ENCODE peak calls at places on chromosomes 3 and 15, in ten cellular contexts. Y is endothelial cell, U is HFF-Myc, P is cardiac muscle cell, N is GM20000, K is activated B cell treated with CpG ODN at 0.5 μM for 24 hours, H is omental fat pad, S is NB4, W is cardiac fibroblast, V is RWPE1. T is an unnamed sample.

GRCh38 chr15:62325597-62325996 is 160.5 kb upstream of the C2CD4B start:
- DNase-seq in Y (no peak), U (no peak), P (no peak), N (no peak), K (no peak), H (no peak), S (no peak), W (no peak), V (no peak), T (no peak)

GRCh38 chr3:42092006-42092405 is 849 bp downstream of the TRAK1 start:
- DNase-seq in Y (no peak), U (no peak), P (no peak), N (peak), K (no peak), H (no peak), S (no peak), W (no peak), V (no peak), T (peak)

GRCh38 chr15:63986751-63987341 is 59.4 kb downstream of the DAPK2 start:
- DNase-seq in Y (no peak), U (no peak), P (no peak), N (peak), K (no peak), H (no peak), S (peak), W (no peak), V (no peak), T (no peak)

GRCh38 chr3:183475019-183475418 is 46.6 kb upstream of the MCF2L2 start:
- DNase-seq in Y (no peak), U (no peak), P (no peak), N (no peak), K (no peak), H (no peak), S (no peak), W (peak), V (no peak), T (no peak)

GRCh38 chr3:30476373-30477082 is 129.9 kb upstream of the TGFBR2 start:
- DNase-seq in Y (no peak), U (no peak), P (no peak), N (no peak), K (no peak), H (no peak), S (no peak), W (peak), V (peak), T (no peak)

GRCh38 chr15:40354408-40355171 is 3.4 kb upstream of the DISP2 start:
- DNase-seq in Y (peak), U (no peak), P (peak), N (no peak), K (no peak), H (no peak), S (peak), W (peak), V (no peak), T (peak)

GRCh38 chr3:156908398-156908797 is 82.2 kb downstream of the LEKR1 start:
- DNase-seq in Y (no peak), U (no peak), P (no peak), N (no peak), K (no peak), H (no peak), S (no peak), W (no peak), V (no peak), T (no peak)

GRCh38 chr15:73962409-73962808 is 29.7 kb downstream of the STOML1 start:
- DNase-seq in Y (no peak), U (no peak), P (no peak), N (no peak), K (no peak), H (no peak), S (no peak), W (no peak), V (no peak), T (no peak)

GRCh38 chr3:113606539-113607218 is 74.3 kb downstream of the SIDT1 start:
- DNase-seq in Y (no peak), U (no peak), P (no peak), N (peak), K (peak), H (no peak), S (peak), W (no peak), V (no peak), T (peak)

GRCh38 chr3:148146947-148147346 is 550.8 kb upstream of the AGTR1 start:
- DNase-seq in Y (no peak), U (peak), P (no peak), N (no peak), K (no peak), H (no peak), S (no peak), W (peak), V (peak), T (no peak)

GRCh38 chr3:52220380-52221026 is 4.9 kb downstream of the TLR9 start:
- DNase-seq in Y (peak), U (no peak), P (peak), N (peak), K (peak), H (peak), S (peak), W (peak), V (peak), T (peak)

GRCh38 chr15:60814062-60814461 is 335.1 kb upstream of the ICE2 start:
- DNase-seq in Y (no peak), U (no peak), P (no peak), N (no peak), K (no peak), H (no peak), S (no peak), W (peak), V (no peak), T (no peak)

GRCh38 chr15:72919936-72920455 is 132.3 kb upstream of the NEO1 start:
- DNase-seq in Y (no peak), U (no peak), P (no peak), N (no peak), K (no peak), H (no peak), S (no peak), W (peak), V (no peak), T (no peak)

GRCh38 chr3:112653881-112654300 is 12.9 kb upstream of the CCDC80 start:
- DNase-seq in Y (no peak), U (no peak), P (no peak), N (no peak), K (no peak), H (no peak), S (no peak), W (peak), V (peak), T (no peak)

GRCh38 chr3:94063497-94064119 is 747 bp downstream of the NSUN3 start:
- DNase-seq in Y (no peak), U (no peak), P (no peak), N (no peak), K (no peak), H (no peak), S (peak), W (no peak), V (no peak), T (peak)

GRCh38 chr3:129278970-129279906 is 568 bp downstream of the HMCES start:
- DNase-seq in Y (peak), U (peak), P (peak), N (peak), K (peak), H (no peak), S (peak), W (peak), V (peak), T (peak)

GRCh38 chr3:192850501-192850981 is 67.1 kb downstream of the MB21D2 start:
- DNase-seq in Y (no peak), U (peak), P (no peak), N (peak), K (no peak), H (no peak), S (peak), W (no peak), V (peak), T (peak)

GRCh38 chr3:21962456-21962855 is 211.4 kb upstream of the ZNF385D start:
- DNase-seq in Y (no peak), U (no peak), P (no peak), N (no peak), K (no peak), H (no peak), S (no peak), W (peak), V (no peak), T (no peak)

GRCh38 chr15:80533934-80534333 is 129.8 kb downstream of the ARNT2 start:
- DNase-seq in Y (no peak), U (no peak), P (no peak), N (no peak), K (no peak), H (no peak), S (no peak), W (no peak), V (no peak), T (no peak)

GRCh38 chr3:88188436-88188835 is 38.7 kb downstream of the C3orf38 start:
- DNase-seq in Y (no peak), U (no peak), P (no peak), N (no peak), K (no peak), H (no peak), S (no peak), W (peak), V (no peak), T (no peak)

GRCh38 chr3:59480486-59480995 is 430.7 kb upstream of the CFAP20DC start:
- DNase-seq in Y (no peak), U (peak), P (no peak), N (peak), K (no peak), H (no peak), S (peak), W (peak), V (peak), T (peak)

GRCh38 chr3:177935008-177935407 is 601.2 kb upstream of the KCNMB2 start:
- DNase-seq in Y (no peak), U (no peak), P (peak), N (no peak), K (no peak), H (no peak), S (no peak), W (no peak), V (no peak), T (no peak)

GRCh38 chr15:54481819-54482218 is 503.6 kb downstream of the UNC13C start:
- DNase-seq in Y (no peak), U (no peak), P (no peak), N (no peak), K (no peak), H (no peak), S (no peak), W (no peak), V (no peak), T (no peak)

GRCh38 chr15:70291295-70291694 is 193.6 kb upstream of the TLE3 start:
- DNase-seq in Y (no peak), U (no peak), P (no peak), N (no peak), K (no peak), H (no peak), S (no peak), W (no peak), V (no peak), T (no peak)

GRCh38 chr3:172666181-172666872 is 44.5 kb downstream of the NCEH1 start:
- DNase-seq in Y (no peak), U (no peak), P (no peak), N (no peak), K (no peak), H (no peak), S (peak), W (no peak), V (no peak), T (peak)

GRCh38 chr3:85081191-85081895 is 122.6 kb downstream of the CADM2 start:
- DNase-seq in Y (no peak), U (no peak), P (peak), N (no peak), K (no peak), H (no peak), S (no peak), W (peak), V (peak), T (no peak)

GRCh38 chr3:160622263-160623045 is 54.5 kb upstream of the ARL14 start:
- DNase-seq in Y (no peak), U (no peak), P (no peak), N (no peak), K (no peak), H (no peak), S (no peak), W (no peak), V (no peak), T (no peak)

GRCh38 chr3:141303481-141304223 is 64.7 kb upstream of the ZBTB38 start:
- DNase-seq in Y (peak), U (peak), P (peak), N (peak), K (no peak), H (no peak), S (peak), W (peak), V (peak), T (peak)

GRCh38 chr15:33068531-33068990 is 126.0 kb downstream of the FMN1 start:
- DNase-seq in Y (no peak), U (peak), P (no peak), N (no peak), K (no peak), H (no peak), S (no peak), W (peak), V (peak), T (no peak)

GRCh38 chr3:32280262-32280910 is 41.9 kb downstream of the CMTM8 start:
- DNase-seq in Y (no peak), U (no peak), P (no peak), N (no peak), K (no peak), H (no peak), S (no peak), W (no peak), V (peak), T (no peak)

GRCh38 chr3:77309460-77309859 is 269.6 kb downstream of the ROBO2 start:
- DNase-seq in Y (no peak), U (no peak), P (no peak), N (no peak), K (no peak), H (no peak), S (no peak), W (no peak), V (no peak), T (no peak)

GRCh38 chr3:113947372-113948014 is at the start of gene ZDHHC23:
- DNase-seq in Y (peak), U (peak), P (peak), N (peak), K (peak), H (peak), S (peak), W (peak), V (peak), T (peak)

GRCh38 chr3:169241928-169242751 is 421.4 kb downstream of the MECOM start:
- DNase-seq in Y (peak), U (no peak), P (peak), N (no peak), K (no peak), H (no peak), S (no peak), W (peak), V (peak), T (no peak)

GRCh38 chr3:169244119-169244864 is 419.2 kb downstream of the MECOM start:
- DNase-seq in Y (no peak), U (no peak), P (no peak), N (no peak), K (no peak), H (no peak), S (no peak), W (no peak), V (no peak), T (no peak)

GRCh38 chr3:169241575-169241927 is 422.0 kb downstream of the MECOM start:
- DNase-seq in Y (no peak), U (no peak), P (no peak), N (no peak), K (no peak), H (no peak), S (no peak), W (peak), V (no peak), T (no peak)

GRCh38 chr3:169243579-169243978 is 419.9 kb downstream of the MECOM start:
- DNase-seq in Y (no peak), U (no peak), P (no peak), N (no peak), K (no peak), H (no peak), S (no peak), W (no peak), V (no peak), T (no peak)

DNA sequence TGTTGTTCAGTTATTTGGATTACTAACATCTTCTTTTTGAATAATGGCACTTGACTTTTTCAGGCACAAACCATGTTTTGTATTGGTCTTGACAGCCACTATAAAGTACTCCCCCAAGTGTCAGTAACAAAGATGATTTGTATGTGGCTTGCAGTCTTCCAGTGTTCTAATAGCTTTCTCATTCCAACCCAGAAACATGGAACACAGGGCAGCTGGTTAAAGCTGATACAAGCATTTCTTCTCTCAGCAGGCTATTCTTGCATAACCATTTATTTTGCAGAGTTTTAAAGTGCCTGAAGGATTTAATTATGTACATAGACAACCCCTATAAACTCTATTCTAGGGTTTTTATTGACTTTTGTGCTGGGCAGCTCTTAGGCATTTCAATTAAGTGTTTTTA is 420.4 kb downstream of the MECOM start:
- DNase-seq in Y (no peak), U (no peak), P (no peak), N (no peak), K (no peak), H (no peak), S (no peak), W (peak), V (no peak), T (no peak)
- TF ChIP-seq CTCF in Y (no peak), U (no peak), P (no peak), N (no peak), K (no peak), H (no peak), S (no peak), W (no peak), V (no peak), T (no peak)

GRCh38 chr15:41695750-41696436 is 35.7 kb downstream of the MGA start:
- DNase-seq in Y (peak), U (no peak), P (peak), N (peak), K (no peak), H (no peak), S (peak), W (peak), V (peak), T (peak)
- TF ChIP-seq CTCF in Y (no peak), U (peak), P (peak), N (peak), K (no peak), H (no peak), S (peak), W (peak), V (no peak), T (peak)

GRCh38 chr3:184583345-184584000 is 21.9 kb downstream of the EPHB3 start:
- DNase-seq in Y (peak), U (no peak), P (peak), N (no peak), K (no peak), H (no peak), S (no peak), W (peak), V (no peak), T (no peak)

GRCh38 chr3:184585545-184585944 is 24.0 kb downstream of the EPHB3 start:
- DNase-seq in Y (no peak), U (no peak), P (no peak), N (no peak), K (no peak), H (no peak), S (no peak), W (no peak), V (no peak), T (no peak)

GRCh38 chr3:184582998-184583344 is 21.4 kb downstream of the EPHB3 start:
- DNase-seq in Y (no peak), U (no peak), P (no peak), N (no peak), K (no peak), H (no peak), S (no peak), W (no peak), V (no peak), T (no peak)

GRCh38 chr3:184582583-184582982 is 21.0 kb downstream of the EPHB3 start:
- DNase-seq in Y (no peak), U (no peak), P (peak), N (no peak), K (no peak), H (no peak), S (no peak), W (peak), V (no peak), T (no peak)

GRCh38 chr3:184584001-184584891 is 22.7 kb downstream of the EPHB3 start:
- DNase-seq in Y (peak), U (no peak), P (peak), N (no peak), K (no peak), H (no peak), S (peak), W (no peak), V (no peak), T (no peak)
- TF ChIP-seq CTCF in Y (no peak), U (no peak), P (peak), N (no peak), K (no peak), H (no peak), S (no peak), W (no peak), V (no peak), T (peak)

GRCh38 chr3:108661699-108662098 is 72.2 kb downstream of the DZIP3 start:
- DNase-seq in Y (no peak), U (no peak), P (no peak), N (no peak), K (no peak), H (no peak), S (no peak), W (peak), V (no peak), T (no peak)

GRCh38 chr3:108667312-108667711 is 77.8 kb downstream of the DZIP3 start:
- DNase-seq in Y (no peak), U (no peak), P (no peak), N (no peak), K (no peak), H (no peak), S (no peak), W (no peak), V (no peak), T (no peak)

GRCh38 chr3:108664266-108664665 is 74.7 kb downstream of the DZIP3 start:
- DNase-seq in Y (no peak), U (no peak), P (no peak), N (no peak), K (no peak), H (no peak), S (no peak), W (peak), V (no peak), T (no peak)

GRCh38 chr3:108662141-108662738 is 72.7 kb downstream of the DZIP3 start:
- DNase-seq in Y (peak), U (peak), P (peak), N (peak), K (no peak), H (no peak), S (peak), W (peak), V (peak), T (peak)
- TF ChIP-seq CTCF in Y (peak), U (peak), P (peak), N (peak), K (no peak), H (peak), S (peak), W (peak), V (peak), T (peak)

DNA sequence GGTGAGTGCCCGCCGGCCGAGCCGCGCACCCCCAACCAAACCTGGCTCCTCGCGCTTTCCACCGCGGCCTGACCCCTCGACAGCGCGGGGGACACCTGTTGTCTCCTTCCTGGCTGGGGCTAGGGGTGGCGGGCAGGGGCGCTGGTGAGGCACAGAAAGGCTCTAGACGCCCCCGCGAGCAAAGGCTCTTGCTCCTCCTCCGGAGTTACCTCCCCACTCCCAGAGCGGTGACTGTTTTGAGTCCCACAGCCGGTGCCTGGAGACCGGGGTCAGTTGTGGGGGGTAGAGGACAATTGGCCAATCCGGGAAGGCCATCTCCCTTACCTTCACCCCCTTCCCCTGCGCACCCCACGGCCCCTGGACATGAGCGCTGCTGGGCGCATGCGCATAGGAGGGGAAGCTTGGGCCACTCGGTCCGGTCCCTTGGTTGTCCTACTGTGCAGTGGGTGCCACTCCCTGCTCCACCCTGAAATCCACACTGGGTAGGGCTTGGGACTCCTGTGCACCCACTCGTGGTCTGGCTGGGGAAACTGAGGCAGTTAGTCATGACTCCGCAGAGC is 554 bp downstream of the CHST13 start:
- DNase-seq in Y (no peak), U (no peak), P (no peak), N (no peak), K (no peak), H (no peak), S (peak), W (no peak), V (no peak), T (peak)
- TF ChIP-seq CTCF in Y (no peak), U (no peak), P (no peak), N (no peak), K (no peak), H (no peak), S (peak), W (no peak), V (peak), T (no peak)